ENCODE peak calls at places on chromosomes 7 and 10, in four cellular contexts. J is CD4-positive, CD25-positive, alpha-beta regulatory T cell; L is GM06990; S is IMR-90. Y is an unnamed sample. For H3K27me3 and H3K36me3, the result is how much of the 10 kb centered on the place peaks cover.

GRCh38 chr10:88150338-88150737 is 286.9 kb downstream of the PTEN start:
- DNase-seq in J (no peak), L (no peak), S (peak), Y (no peak)

GRCh38 chr7:112056409-112056808 is 149.8 kb downstream of the DOCK4 start:
- DNase-seq in J (no peak), L (peak), S (peak), Y (no peak)

GRCh38 chr10:117569610-117570395 is 27.3 kb downstream of the EMX2 start:
- DNase-seq in J (no peak), L (no peak), S (no peak), Y (no peak)

GRCh38 chr7:121761399-121761798 is 111.6 kb upstream of the PTPRZ1 start:
- DNase-seq in J (no peak), L (no peak), S (no peak), Y (no peak)

GRCh38 chr7:44325181-44325671 is at the start of gene CAMK2B:
- DNase-seq in J (no peak), L (no peak), S (no peak), Y (peak)

GRCh38 chr10:131199646-131200045 is 111.9 kb downstream of the TCERG1L start:
- DNase-seq in J (no peak), L (no peak), S (no peak), Y (no peak)

GRCh38 chr10:110857265-110858158 is 14.2 kb upstream of the PDCD4 start:
- DNase-seq in J (no peak), L (peak), S (peak), Y (no peak)

GRCh38 chr10:93835770-93836169 is 58.0 kb upstream of the SLC35G1 start:
- DNase-seq in J (no peak), L (no peak), S (no peak), Y (no peak)

GRCh38 chr10:75972494-75973276 is 541.3 kb downstream of the LRMDA start:
- DNase-seq in J (no peak), L (no peak), S (peak), Y (no peak)

GRCh38 chr7:128974241-128974934 is 36.7 kb downstream of the IRF5 start:
- DNase-seq in J (no peak), L (no peak), S (peak), Y (no peak)

GRCh38 chr7:50206521-50207250 is 97.8 kb upstream of the IKZF1 start:
- DNase-seq in J (peak), L (no peak), S (no peak), Y (no peak)

GRCh38 chr7:147861058-147861716 is 729.4 kb upstream of the C7orf33 start:
- DNase-seq in J (no peak), L (no peak), S (no peak), Y (no peak)

GRCh38 chr10:58660577-58661255 is 148.0 kb downstream of the BICC1 start:
- DNase-seq in J (no peak), L (no peak), S (no peak), Y (no peak)

GRCh38 chr10:115049957-115050356 is 43.2 kb upstream of the ATRNL1 start:
- DNase-seq in J (no peak), L (no peak), S (peak), Y (no peak)

GRCh38 chr10:69237528-69238159 is 17.5 kb downstream of the HKDC1 start:
- DNase-seq in J (peak), L (peak), S (peak), Y (peak)

GRCh38 chr7:90824386-90825307 is 228.5 kb downstream of the CDK14 start:
- DNase-seq in J (no peak), L (no peak), S (peak), Y (no peak)

GRCh38 chr10:3785849-3786290 is 861 bp upstream of the KLF6 start:
- DNase-seq in J (no peak), L (no peak), S (peak), Y (peak)

GRCh38 chr7:116525298-116525912 is 569 bp downstream of the CAV1 start:
- DNase-seq in J (no peak), L (peak), S (no peak), Y (peak)

GRCh38 chr10:13834581-13835286 is 248.0 kb downstream of the PRPF18 start:
- DNase-seq in J (no peak), L (no peak), S (peak), Y (peak)

GRCh38 chr10:14578060-14578952 is 196.4 kb downstream of the FAM107B start:
- DNase-seq in J (no peak), L (no peak), S (peak), Y (no peak)

GRCh38 chr10:117226813-117227451 is 14.0 kb upstream of the SLC18A2 start:
- DNase-seq in J (no peak), L (no peak), S (no peak), Y (peak)

GRCh38 chr10:49387029-49387428 is 8.9 kb downstream of the DRGX start:
- DNase-seq in J (no peak), L (no peak), S (peak), Y (no peak)

GRCh38 chr7:44617225-44617885 is 10.9 kb downstream of the OGDH start:
- DNase-seq in J (no peak), L (no peak), S (peak), Y (no peak)

GRCh38 chr7:151132461-151133205 is 34.9 kb downstream of the GBX1 start:
- DNase-seq in J (no peak), L (no peak), S (no peak), Y (no peak)

GRCh38 chr7:151773795-151774194 is 103.1 kb downstream of the PRKAG2 start:
- DNase-seq in J (no peak), L (no peak), S (no peak), Y (no peak)

GRCh38 chr7:957418-958220 is 3.1 kb upstream of the ADAP1 start:
- DNase-seq in J (no peak), L (no peak), S (no peak), Y (peak)

GRCh38 chr10:5559642-5560141 is 34.9 kb downstream of the CALML3 start:
- DNase-seq in J (no peak), L (no peak), S (peak), Y (peak)

GRCh38 chr10:49304137-49304536 is 5.2 kb downstream of the C10orf71 start:
- DNase-seq in J (no peak), L (no peak), S (no peak), Y (no peak)

GRCh38 chr10:24360286-24361127 is 151.6 kb downstream of the KIAA1217 start:
- DNase-seq in J (no peak), L (no peak), S (peak), Y (peak)

GRCh38 chr7:150466477-150466876 is 16.0 kb downstream of the GIMAP8 start:
- DNase-seq in J (no peak), L (no peak), S (no peak), Y (no peak)

GRCh38 chr7:26127411-26127810 is 24.6 kb upstream of the NFE2L3 start:
- DNase-seq in J (no peak), L (no peak), S (no peak), Y (no peak)

GRCh38 chr10:33344676-33345075 is 10.2 kb upstream of the NRP1 start:
- DNase-seq in J (no peak), L (no peak), S (no peak), Y (no peak)

GRCh38 chr10:71970331-71970730 is 6.1 kb downstream of the CHST3 start:
- DNase-seq in J (no peak), L (no peak), S (no peak), Y (peak)

GRCh38 chr7:24572421-24573007 is 738 bp upstream of the PALS2 start:
- DNase-seq in J (no peak), L (peak), S (peak), Y (peak)

DNA sequence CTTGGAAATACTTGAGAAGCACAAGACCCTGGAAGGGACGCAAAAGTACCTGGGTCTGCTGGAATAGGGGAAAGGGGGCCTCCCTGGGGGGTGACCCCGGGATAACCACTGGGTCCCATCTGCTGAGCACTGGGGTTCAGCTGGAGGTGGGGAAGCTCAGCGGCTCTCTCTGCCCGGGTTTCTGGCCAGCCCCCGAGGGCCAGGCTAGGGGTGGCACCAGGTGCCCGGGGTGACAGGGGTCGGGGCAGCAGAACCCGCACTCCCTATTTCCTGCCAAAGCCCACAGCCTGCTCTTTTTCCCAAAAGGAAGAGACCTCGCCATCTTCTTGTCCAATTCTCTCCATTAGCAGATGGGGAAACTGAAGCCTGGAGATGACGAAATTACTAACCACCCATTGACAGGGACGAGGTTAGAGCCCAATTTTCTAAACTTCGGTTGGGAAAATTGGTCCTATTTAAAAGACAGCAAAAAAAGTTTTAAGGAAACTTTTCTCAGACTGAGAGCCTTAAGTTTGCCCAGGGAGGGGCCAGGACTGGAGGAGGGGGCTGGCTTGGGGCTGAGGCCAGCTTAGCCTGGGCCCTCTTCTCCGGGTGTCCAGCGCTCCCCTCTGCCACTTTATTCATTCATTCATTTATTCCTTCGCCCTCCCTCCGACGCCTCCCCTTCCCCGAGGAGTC is 17.8 kb upstream of the GATA3 start:
- DNase-seq in J (no peak), L (no peak), S (no peak), Y (peak)
- H3K27me3 ChIP-seq in J (half or more), L (under half), S (half or more), Y (half or more)

DNA sequence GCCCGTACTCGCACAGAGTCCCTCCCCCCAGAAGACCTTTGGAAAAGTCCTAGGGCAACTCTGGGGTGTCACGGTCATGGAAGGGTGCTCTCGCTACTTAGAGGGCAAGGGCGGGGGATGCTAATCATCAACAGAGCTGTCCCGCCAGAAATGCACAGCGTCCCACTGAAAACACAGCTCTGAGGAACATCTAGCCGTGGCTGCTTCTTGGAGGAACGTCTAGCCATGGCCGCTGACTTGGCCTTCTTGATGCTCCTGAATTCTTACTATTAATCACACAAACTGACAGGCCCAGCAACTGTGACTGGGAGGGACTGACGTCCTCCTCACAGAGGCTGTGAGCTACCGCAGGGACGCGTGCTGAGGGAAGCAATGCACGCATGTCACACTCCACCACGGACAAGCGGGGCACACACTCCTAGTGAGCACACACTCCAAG is 1.7 kb downstream of the TUBGCP2 start:
- DNase-seq in J (no peak), L (no peak), S (no peak), Y (no peak)
- H3K4me3 ChIP-seq in J (peak), L (no peak), S (no peak), Y (no peak)

GRCh38 chr7:80373431-80374032 is 138.3 kb downstream of the GNAT3 start:
- DNase-seq in J (no peak), L (no peak), S (no peak), Y (no peak)
- H3K36me3 ChIP-seq in J (under half), L (under half), S (under half), Y (under half)

DNA sequence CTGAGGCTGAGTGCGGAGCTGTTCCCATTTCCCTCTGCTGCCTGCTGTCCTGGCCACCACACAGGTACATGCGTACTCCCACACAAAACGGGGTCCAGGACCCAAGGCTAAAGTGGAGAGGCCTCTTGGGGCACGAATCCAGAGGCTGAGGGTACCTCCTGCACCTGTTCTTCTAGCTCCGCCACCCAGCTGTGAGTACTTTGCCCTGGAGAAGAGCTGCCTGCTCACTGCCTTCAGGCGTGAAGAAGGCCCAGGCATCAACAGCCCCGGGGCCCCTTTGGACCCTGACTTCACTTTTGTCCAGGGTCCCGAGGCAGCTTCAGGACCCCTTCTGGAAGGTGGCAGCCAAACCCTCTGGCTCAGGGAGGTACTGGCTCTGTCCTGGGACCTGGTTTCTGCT is 88.6 kb downstream of the HIF1AN start:
- DNase-seq in J (no peak), L (no peak), S (no peak), Y (no peak)
- H3K27me3 ChIP-seq in J (under half), L (under half), S (half or more), Y (under half)

Y was measured in H7.